ENCODE peak calls at places on chromosomes 2 and 18, in four cellular contexts. D is CD8-positive, alpha-beta memory T cell; H is left ventricle myocardium inferior; O is sigmoid colon. N is an unnamed sample.

GRCh38 chr2:209933499-209934458 is 68.7 kb upstream of the RPE start:
- DNase-seq in D (no peak), H (no peak), O (no peak), N (no peak)

GRCh38 chr2:133571249-133571648 is 3.0 kb upstream of the NCKAP5 start:
- DNase-seq in D (no peak), H (no peak), O (no peak), N (no peak)

GRCh38 chr2:172442072-172442895 is 14.9 kb downstream of the ITGA6 start:
- DNase-seq in D (peak), H (no peak), O (no peak), N (peak)

GRCh38 chr2:127105656-127106456 is 1.1 kb downstream of the BIN1 start:
- DNase-seq in D (no peak), H (no peak), O (peak), N (peak)

GRCh38 chr2:160203007-160203406 is 2.9 kb upstream of the ITGB6 start:
- DNase-seq in D (no peak), H (no peak), O (no peak), N (no peak)

GRCh38 chr2:80053522-80054338 is 250.8 kb downstream of the LRRTM1 start:
- DNase-seq in D (no peak), H (no peak), O (no peak), N (no peak)

GRCh38 chr2:227707390-227707789 is 10.4 kb downstream of the SLC19A3 start:
- DNase-seq in D (no peak), H (no peak), O (no peak), N (no peak)

GRCh38 chr2:9473308-9473984 is 905 bp upstream of the IAH1 start:
- DNase-seq in D (peak), H (no peak), O (no peak), N (no peak)

GRCh38 chr18:6202861-6203260 is 211.8 kb downstream of the L3MBTL4 start:
- DNase-seq in D (no peak), H (no peak), O (no peak), N (no peak)

GRCh38 chr2:25375371-25375988 is 33.8 kb upstream of the DNMT3A start:
- DNase-seq in D (no peak), H (no peak), O (peak), N (peak)

GRCh38 chr2:62845256-62845655 is 139.7 kb downstream of the EHBP1 start:
- DNase-seq in D (no peak), H (no peak), O (no peak), N (no peak)

GRCh38 chr2:3170792-3171455 is 206.7 kb downstream of the EIPR1 start:
- DNase-seq in D (no peak), H (no peak), O (peak), N (no peak)

GRCh38 chr2:61855178-61855523 is 1.3 kb upstream of the FAM161A start:
- DNase-seq in D (no peak), H (no peak), O (no peak), N (no peak)

GRCh38 chr2:85705680-85706039 is 11.5 kb downstream of the GNLY start:
- DNase-seq in D (no peak), H (no peak), O (peak), N (peak)

GRCh38 chr2:64685430-64685829 is 31.7 kb upstream of the SERTAD2 start:
- DNase-seq in D (no peak), H (no peak), O (no peak), N (no peak)

GRCh38 chr2:227482638-227483340 is 10.8 kb downstream of the AGFG1 start:
- DNase-seq in D (no peak), H (no peak), O (no peak), N (no peak)

GRCh38 chr2:165007162-165007744 is 51.9 kb upstream of the SLC38A11 start:
- DNase-seq in D (no peak), H (no peak), O (no peak), N (no peak)

GRCh38 chr18:55586841-55587240 is 1.2 kb downstream of the TCF4 start:
- DNase-seq in D (no peak), H (no peak), O (no peak), N (no peak)

GRCh38 chr2:170739048-170739447 is 23.9 kb downstream of the SP5 start:
- DNase-seq in D (no peak), H (no peak), O (no peak), N (no peak)

GRCh38 chr2:7627587-7627986 is 710.4 kb downstream of the RNF144A start:
- DNase-seq in D (no peak), H (no peak), O (no peak), N (no peak)

GRCh38 chr18:69968073-69968472 is 20.4 kb upstream of the CD226 start:
- DNase-seq in D (peak), H (no peak), O (no peak), N (no peak)

GRCh38 chr2:174939046-174939445 is 66.1 kb downstream of the CHN1 start:
- DNase-seq in D (no peak), H (no peak), O (no peak), N (no peak)

GRCh38 chr2:11633923-11634478 is 36.0 kb downstream of the NTSR2 start:
- DNase-seq in D (no peak), H (no peak), O (peak), N (no peak)

GRCh38 chr18:31301201-31301655 is 16.7 kb upstream of the DSG1 start:
- DNase-seq in D (no peak), H (no peak), O (no peak), N (no peak)

GRCh38 chr2:29063646-29064372 is 10.5 kb downstream of the PCARE start:
- DNase-seq in D (no peak), H (no peak), O (no peak), N (peak)

GRCh38 chr2:69544951-69545350 is 98.6 kb downstream of the AAK1 start:
- DNase-seq in D (no peak), H (no peak), O (no peak), N (no peak)

GRCh38 chr2:68943581-68944568 is 8.8 kb downstream of the GKN2 start:
- DNase-seq in D (peak), H (no peak), O (peak), N (peak)

GRCh38 chr2:202009563-202009962 is 24.1 kb upstream of the FZD7 start:
- DNase-seq in D (no peak), H (no peak), O (no peak), N (no peak)

GRCh38 chr2:8543065-8543411 is 138.8 kb upstream of the ID2 start:
- DNase-seq in D (no peak), H (peak), O (no peak), N (no peak)

GRCh38 chr2:238979636-238980035 is 131.8 kb downstream of the TWIST2 start:
- DNase-seq in D (no peak), H (no peak), O (no peak), N (no peak)

GRCh38 chr2:174761837-174762236 is 2.4 kb downstream of the CHRNA1 start:
- DNase-seq in D (no peak), H (no peak), O (no peak), N (no peak)

GRCh38 chr2:1246239-1246638 is 167.0 kb upstream of the TPO start:
- DNase-seq in D (no peak), H (no peak), O (no peak), N (no peak)

GRCh38 chr2:205386109-205386508 is 296.2 kb upstream of the NRP2 start:
- DNase-seq in D (no peak), H (no peak), O (no peak), N (no peak)

GRCh38 chr18:10008006-10008647 is 94.3 kb downstream of the VAPA start:
- DNase-seq in D (no peak), H (no peak), O (peak), N (no peak)

GRCh38 chr2:132651115-132652099 is 18.6 kb downstream of the LYPD1 start:
- DNase-seq in D (no peak), H (no peak), O (no peak), N (no peak)

GRCh38 chr2:55763721-55764120 is 70.1 kb upstream of the PNPT1 start:
- DNase-seq in D (no peak), H (no peak), O (no peak), N (no peak)
- H3K4me3 ChIP-seq in D (no peak), H (no peak), O (no peak), N (no peak)

GRCh38 chr2:219058541-219059374 is 2.0 kb downstream of the IHH start:
- DNase-seq in D (no peak), H (peak), O (no peak), N (peak)
- H3K4me3 ChIP-seq in D (no peak), H (peak), O (peak), N (peak)

GRCh38 chr18:57629399-57629798 is 7.8 kb upstream of the NARS1 start:
- DNase-seq in D (no peak), H (no peak), O (no peak), N (no peak)
- H3K4me3 ChIP-seq in D (peak), H (peak), O (peak), N (peak)

DNA sequence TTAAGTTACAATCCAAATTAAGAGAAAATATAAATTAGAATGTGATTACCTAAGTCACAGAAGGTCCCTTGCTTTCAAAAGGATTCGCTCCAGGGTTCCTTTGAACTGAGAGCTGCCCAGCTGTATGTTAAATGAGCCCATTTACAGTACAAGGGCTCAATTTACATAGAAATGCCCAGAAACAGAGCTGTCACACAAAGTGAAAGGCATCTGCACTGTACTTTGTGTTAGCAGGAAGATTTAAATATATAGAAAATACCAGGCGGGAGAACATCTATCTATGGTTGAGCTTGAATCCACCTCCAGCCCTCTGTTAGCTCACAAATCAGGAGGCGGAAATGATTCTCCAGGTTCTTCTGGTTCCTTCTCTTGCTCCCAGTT is 272.9 kb downstream of the PAX3 start:
- DNase-seq in D (no peak), H (no peak), O (no peak), N (no peak)
- H3K4me3 ChIP-seq in D (no peak), H (no peak), O (no peak), N (no peak)

DNA sequence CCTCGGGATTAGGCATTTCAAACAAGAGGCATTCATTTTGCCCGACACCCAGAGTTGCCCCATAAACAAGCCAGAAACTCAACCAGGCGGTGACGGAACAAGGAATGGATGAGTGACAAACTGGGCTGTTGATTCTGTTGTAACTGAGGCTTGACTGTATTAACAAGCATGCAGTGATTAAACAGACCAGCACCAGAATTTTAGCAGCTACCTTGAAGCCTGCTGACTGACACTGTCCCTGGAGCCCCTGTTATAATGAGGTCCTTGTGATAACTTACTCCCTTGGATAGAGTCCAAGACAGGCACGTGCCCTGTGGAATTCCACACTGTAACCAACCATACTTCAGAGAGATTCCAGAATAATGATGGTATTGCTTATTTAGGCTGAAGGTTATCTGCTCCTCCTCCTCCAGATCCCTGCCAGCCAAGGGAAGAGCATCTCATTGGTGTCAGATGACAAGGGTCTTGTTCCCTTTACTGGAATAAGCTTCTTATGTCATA is 97.1 kb upstream of the RMDN2 start:
- DNase-seq in D (no peak), H (no peak), O (no peak), N (no peak)
- H3K4me3 ChIP-seq in D (no peak), H (no peak), O (no peak), N (no peak)

GRCh38 chr2:223835701-223836532 is 1.5 kb downstream of the AP1S3 start:
- DNase-seq in D (no peak), H (no peak), O (no peak), N (no peak)
- H3K4me3 ChIP-seq in D (no peak), H (peak), O (no peak), N (peak)

GRCh38 chr2:32002406-32002805 is 8.4 kb downstream of the MEMO1 start:
- DNase-seq in D (no peak), H (no peak), O (no peak), N (no peak)
- H3K4me3 ChIP-seq in D (no peak), H (no peak), O (no peak), N (no peak)

DNA sequence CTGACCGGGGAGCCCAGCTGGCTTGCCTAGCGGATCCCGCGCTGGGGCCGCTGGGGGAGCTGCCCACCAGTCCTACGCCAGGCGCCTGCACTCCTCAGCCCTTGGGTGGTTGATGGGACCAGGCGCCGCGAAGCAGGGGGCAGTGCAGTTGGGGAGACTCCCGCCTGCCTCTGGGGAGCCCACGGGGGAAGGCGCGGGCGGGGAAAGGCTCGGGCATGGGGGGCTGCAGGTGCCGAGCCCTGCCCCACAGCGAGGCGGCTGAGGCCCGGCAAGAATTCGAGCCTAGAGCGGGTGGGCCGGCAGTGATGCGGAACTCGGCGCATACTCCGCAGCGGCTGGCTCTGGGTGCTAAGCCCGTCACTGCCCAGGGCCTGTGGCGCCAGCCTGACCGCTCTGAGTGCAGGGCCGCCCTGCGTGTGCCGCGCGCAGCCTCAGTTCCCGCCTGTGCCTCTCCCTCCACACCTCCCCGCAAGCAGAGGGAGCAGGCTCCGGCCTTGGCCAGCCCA is 249.1 kb upstream of the TEKT4 start:
- DNase-seq in D (peak), H (no peak), O (no peak), N (no peak)
- H3K4me3 ChIP-seq in D (no peak), H (peak), O (no peak), N (no peak)